ENCODE peak calls at places on chromosomes 13 and 19, in ten cellular contexts. F is substantia nigra; J is cardiac muscle cell; C is RWPE1; D is kidney; I is CD4-positive, CD25-positive, alpha-beta regulatory T cell; N is pancreas; E is tibial artery; Y is upper lobe of left lung; X is fibroblast of lung. U is an unnamed sample.

GRCh38 chr13:100203696-100204367 is 114.9 kb downstream of the PCCA start:
- DNase-seq in F (no peak), J (no peak), C (peak; percentile 10), D (no peak), I (peak; percentile 80), N (no peak), E (no peak), Y (no peak), X (peak; percentile 39), U (no peak)

GRCh38 chr13:60351326-60351725 is 45.7 kb upstream of the TDRD3 start:
- DNase-seq in F (no peak), J (no peak), C (no peak), D (no peak), I (no peak), N (no peak), E (no peak), Y (no peak), X (peak; percentile 91), U (no peak)

GRCh38 chr19:2213799-2214198 is 22.3 kb downstream of the PLEKHJ1 start:
- DNase-seq in F (no peak), J (no peak), C (no peak), D (no peak), I (no peak), N (no peak), E (no peak), Y (no peak), X (peak; percentile 71), U (no peak)

GRCh38 chr13:44103721-44104490 is 224.2 kb downstream of the LACC1 start:
- DNase-seq in F (peak; percentile 9), J (no peak), C (no peak), D (no peak), I (no peak), N (no peak), E (no peak), Y (no peak), X (no peak), U (no peak)

GRCh38 chr19:14837391-14837790 is 2.4 kb upstream of the OR7A5 start:
- DNase-seq in F (no peak), J (no peak), C (no peak), D (no peak), I (no peak), N (no peak), E (no peak), Y (no peak), X (no peak), U (no peak)

GRCh38 chr13:59144700-59145099 is 1019.0 kb downstream of the DIAPH3 start:
- DNase-seq in F (no peak), J (peak; percentile 9), C (no peak), D (no peak), I (no peak), N (no peak), E (no peak), Y (no peak), X (peak; percentile 15), U (no peak)

GRCh38 chr13:30802501-30802900 is 67.2 kb downstream of the ALOX5AP start:
- DNase-seq in F (no peak), J (no peak), C (no peak), D (no peak), I (no peak), N (no peak), E (no peak), Y (no peak), X (no peak), U (no peak)

GRCh38 chr19:43432866-43433673 is 18.4 kb downstream of the TEX101 start:
- DNase-seq in F (no peak), J (peak; percentile 72), C (peak; percentile 77), D (peak; percentile 84), I (peak; percentile 69), N (peak; percentile 63), E (peak; percentile 39), Y (peak; percentile 63), X (peak; percentile 51), U (no peak)

GRCh38 chr19:42555801-42556200 is 27.5 kb upstream of the CEACAM1 start:
- DNase-seq in F (no peak), J (no peak), C (no peak), D (no peak), I (no peak), N (no peak), E (no peak), Y (no peak), X (no peak), U (no peak)

DNA sequence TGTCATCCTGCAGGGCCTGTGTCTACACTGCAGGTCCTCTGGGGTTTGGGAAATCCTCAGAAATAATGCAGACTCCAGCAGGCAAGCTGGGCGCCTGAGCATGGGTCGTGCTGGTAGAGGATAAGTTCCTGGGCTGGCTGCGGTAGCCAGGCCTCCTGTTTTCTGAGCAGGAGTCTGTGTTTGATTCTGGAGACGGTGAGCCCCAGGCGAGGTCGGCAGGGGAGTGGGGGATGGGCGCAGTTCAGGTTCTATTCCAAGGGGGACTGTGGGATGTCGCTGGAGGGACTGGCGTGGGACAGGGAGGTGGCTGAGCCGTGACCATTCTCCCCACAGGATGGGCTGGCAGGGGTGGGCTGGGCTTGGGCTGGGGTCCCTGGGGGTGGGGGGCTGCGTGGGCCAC is 154.7 kb downstream of the KDM4B start:
- DNase-seq in F (no peak), J (no peak), C (no peak), D (no peak), I (no peak), N (no peak), E (no peak), Y (no peak), X (no peak), U (no peak)
- H3K27ac ChIP-seq in F (no peak overlapping the region), J (peak overlapping the region; percentile 77), C (no peak overlapping the region), D (no peak overlapping the region), I (no peak overlapping the region), N (no peak overlapping the region), E (no peak overlapping the region), Y (no peak overlapping the region), X (no peak overlapping the region), U (no peak overlapping the region)

GRCh38 chr19:52170863-52171320 is 529 bp downstream of the ZNF836 start:
- DNase-seq in F (no peak), J (peak; percentile 39), C (peak; percentile 4), D (peak; percentile 80), I (no peak), N (peak; percentile 64), E (no peak), Y (no peak), X (no peak), U (no peak)
- H3K27ac ChIP-seq in F (peak overlapping the region; percentile 77), J (no peak overlapping the region), C (peak overlapping the region; percentile 83), D (peak overlapping the region; percentile 68), I (peak overlapping the region; percentile 88), N (peak overlapping the region; percentile 64), E (peak overlapping the region; percentile 93), Y (peak overlapping the region; percentile 90), X (peak overlapping the region; percentile 60), U (peak overlapping the region; percentile 79)

DNA sequence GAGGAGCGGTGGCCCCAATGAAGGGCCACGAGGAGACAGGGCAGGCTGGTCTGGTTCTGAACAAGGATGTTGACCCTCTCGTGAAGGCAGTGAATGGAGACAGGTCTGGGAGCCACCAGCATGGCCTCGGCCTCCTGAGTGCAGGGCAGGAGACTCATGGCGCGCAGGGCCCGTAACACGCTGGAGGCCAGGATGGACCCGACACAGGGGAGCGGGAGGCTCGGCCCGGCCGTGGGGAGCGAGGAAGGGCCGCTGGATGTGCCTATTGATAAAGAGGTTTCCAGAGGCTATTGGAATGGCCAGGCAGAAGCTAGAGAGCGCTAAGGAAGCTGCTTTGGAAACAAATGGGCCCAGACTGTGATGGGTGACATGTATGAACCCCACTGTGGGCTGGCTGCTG is 132.5 kb downstream of the STK24 start:
- DNase-seq in F (no peak), J (no peak), C (no peak), D (peak; percentile 64), I (no peak), N (peak; percentile 67), E (no peak), Y (no peak), X (no peak), U (no peak)
- H3K27ac ChIP-seq in F (no peak overlapping the region), J (no peak overlapping the region), C (peak overlapping the region; percentile 63), D (no peak overlapping the region), I (no peak overlapping the region), N (no peak overlapping the region), E (no peak overlapping the region), Y (no peak overlapping the region), X (peak overlapping the region; percentile 94), U (no peak overlapping the region)

GRCh38 chr19:48646912-48647216 is 877 bp upstream of the CA11 start:
- DNase-seq in F (no peak), J (no peak), C (no peak), D (no peak), I (no peak), N (no peak), E (no peak), Y (no peak), X (no peak), U (no peak)
- H3K27ac ChIP-seq in F (no peak overlapping the region), J (no peak overlapping the region), C (peak overlapping the region; percentile 83), D (no peak overlapping the region), I (peak overlapping the region; percentile 16), N (no peak overlapping the region), E (peak overlapping the region; percentile 88), Y (no peak overlapping the region), X (no peak overlapping the region), U (no peak overlapping the region)

U was measured in thoracic aorta.